ENCODE peak calls at places on chromosomes 13 and 19, in six cellular contexts. W is cardiac septum; G is astrocyte of the spinal cord; I is activated CD8-positive, alpha-beta memory T cell treated with anti-CD3 and anti-CD28 coated beads, Interleukin-2, amount 50 U/mL, for 4 hours; Z is frontal cortex; M is activated T-cell treated with anti-CD3 and anti-CD28 coated beads for 4 hours. B is an unnamed sample.

GRCh38 chr13:39461685-39462266 is 141.2 kb downstream of the LHFPL6 start:
- DNase-seq in W (no peak), M (no peak), G (no peak), I (no peak), Z (no peak), B (no peak)

GRCh38 chr13:92827503-92827902 is 399.1 kb upstream of the GPC6 start:
- DNase-seq in M (no peak), G (no peak), Z (no peak), W (no peak), I (no peak), B (no peak)

GRCh38 chr19:49890349-49891311 is 6.1 kb downstream of the IL4I1 start:
- DNase-seq in Z (no peak), W (no peak), G (no peak), M (peak), I (peak), B (peak)

GRCh38 chr19:44620667-44621066 is 7.3 kb downstream of the IGSF23 start:
- DNase-seq in M (no peak), Z (no peak), I (no peak), G (no peak), W (no peak), B (no peak)

GRCh38 chr13:110390572-110390971 is 83.5 kb downstream of the COL4A2 start:
- DNase-seq in W (no peak), M (no peak), I (no peak), Z (no peak), G (peak), B (no peak)

GRCh38 chr19:51480590-51480989 is 2.3 kb downstream of the CEACAM18 start:
- DNase-seq in W (no peak), I (no peak), G (no peak), M (no peak), Z (no peak), B (no peak)

GRCh38 chr13:99385940-99386339 is 78.7 kb upstream of the GPR183 start:
- DNase-seq in W (peak), I (no peak), M (no peak), Z (no peak), G (no peak), B (no peak)

GRCh38 chr13:24149306-24150032 is 11.1 kb upstream of the SPATA13 start:
- DNase-seq in Z (no peak), M (no peak), I (no peak), G (no peak), W (no peak), B (no peak)

B was measured in activated naive CD8-positive, alpha-beta T cell treated with anti-CD3 and anti-CD28 coated beads, Interleukin-2, amount 10 ng/mL, durations not matched to agents 7 days and 5 days.